ENCODE peak calls at places on chromosomes 16 and 17, in six cellular contexts. G, P, T, K, M and Z are unnamed samples.

GRCh38 chr17:48510381-48510760 is 20.4 kb downstream of the HOXB1 start:
- DNase-seq in G (no peak), P (no peak), T (no peak), K (no peak), M (no peak), Z (no peak)

GRCh38 chr17:15161395-15161794 is 103.7 kb downstream of the PMP22 start:
- DNase-seq in G (no peak), P (no peak), T (no peak), K (no peak), M (no peak), Z (no peak)

GRCh38 chr16:8583199-8583598 is 7.1 kb downstream of the TMEM114 start:
- DNase-seq in G (no peak), P (no peak), T (no peak), K (no peak), M (no peak), Z (no peak)

GRCh38 chr17:65657251-65657828 is 95.9 kb upstream of the AXIN2 start:
- DNase-seq in G (no peak), P (no peak), T (no peak), K (no peak), M (no peak), Z (no peak)

GRCh38 chr17:42422958-42423712 is at the start of gene CAVIN1:
- DNase-seq in G (peak; percentile 88), P (peak; percentile 95), T (peak; percentile 99), K (peak; percentile 93), M (peak; percentile 100), Z (peak; percentile 28)

GRCh38 chr17:73292031-73292531 is 19.7 kb downstream of the CDC42EP4 start:
- DNase-seq in G (peak; percentile 58), P (no peak), T (no peak), K (no peak), M (peak; percentile 73), Z (no peak)

GRCh38 chr17:74959826-74960738 is 12.5 kb downstream of the HID1 start:
- DNase-seq in G (no peak), P (no peak), T (no peak), K (no peak), M (no peak), Z (no peak)

GRCh38 chr16:56841659-56842058 is 23.3 kb upstream of the SLC12A3 start:
- DNase-seq in G (no peak), P (no peak), T (no peak), K (no peak), M (no peak), Z (no peak)

GRCh38 chr16:20874088-20874581 is 26.0 kb downstream of the DCUN1D3 start:
- DNase-seq in G (no peak), P (no peak), T (no peak), K (no peak), M (no peak), Z (no peak)

GRCh38 chr16:86378128-86378527 is 132.2 kb upstream of the FOXF1 start:
- DNase-seq in G (no peak), P (no peak), T (no peak), K (no peak), M (no peak), Z (no peak)

GRCh38 chr16:22232277-22233049 is 26.4 kb downstream of the EEF2K start:
- DNase-seq in G (peak; percentile 84), P (peak; percentile 76), T (no peak), K (peak; percentile 94), M (no peak), Z (no peak)

GRCh38 chr17:44749076-44750020 is 9.4 kb upstream of the ADAM11 start:
- DNase-seq in G (no peak), P (no peak), T (no peak), K (no peak), M (no peak), Z (no peak)

DNA sequence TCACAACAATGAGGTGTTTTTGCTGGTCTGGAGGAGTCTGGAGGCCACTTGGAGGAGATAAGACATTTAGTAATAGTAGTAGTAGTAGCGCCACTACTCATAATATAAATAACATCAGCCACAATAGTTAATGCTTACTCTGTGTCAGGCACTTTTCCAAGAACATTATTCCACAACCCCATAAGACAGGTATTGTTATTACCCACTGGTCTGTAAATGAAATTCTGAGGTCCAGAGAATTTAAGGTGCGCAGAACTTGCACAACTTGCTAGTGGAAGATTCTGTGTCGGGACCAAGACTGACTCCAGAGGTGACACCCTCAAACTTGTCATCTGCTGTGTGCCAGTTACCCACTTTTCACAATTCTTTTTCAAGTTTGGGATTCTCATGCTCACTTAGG is 106.5 kb downstream of the MRM1 start:
- DNase-seq in G (no peak), P (no peak), T (no peak), K (no peak), M (no peak), Z (no peak)
- TF ChIP-seq CTCF in G (no peak), P (no peak), T (no peak), K (no peak), M (no peak), Z (no peak)

DNA sequence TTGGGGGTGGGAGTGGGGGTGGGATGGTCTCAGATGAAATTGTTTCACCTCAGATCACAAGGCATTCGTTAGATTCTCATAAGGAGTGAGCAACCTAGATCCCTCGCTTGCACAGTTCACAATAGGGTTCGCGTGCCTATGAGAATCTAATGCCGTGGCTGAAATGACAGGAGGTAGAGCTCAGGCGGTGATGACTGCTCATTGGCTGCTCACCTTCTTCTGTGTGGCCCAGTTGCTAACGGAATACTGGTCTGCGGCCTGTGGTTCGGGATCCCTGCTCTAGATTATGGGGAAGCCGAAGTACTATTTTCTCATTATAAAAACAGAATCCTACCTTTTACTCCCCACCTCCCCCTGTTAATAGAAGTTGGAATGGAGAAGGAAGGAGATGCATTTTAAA is 18.9 kb downstream of the CLTC start:
- DNase-seq in G (no peak), P (no peak), T (no peak), K (no peak), M (no peak), Z (no peak)
- TF ChIP-seq CTCF in G (no peak), P (no peak), T (no peak), K (no peak), M (no peak), Z (no peak)

GRCh38 chr17:28950752-28951427 is 428 bp downstream of the PHF12 start:
- DNase-seq in G (no peak), P (no peak), T (no peak), K (no peak), M (no peak), Z (no peak)

GRCh38 chr17:28953444-28954118 is 2.3 kb upstream of the PHF12 start:
- DNase-seq in G (peak; percentile 56), P (no peak), T (no peak), K (peak; percentile 51), M (no peak), Z (peak; percentile 64)

GRCh38 chr17:28951428-28951990 is at the start of gene PHF12:
- DNase-seq in G (peak; percentile 98), P (peak; percentile 100), T (peak; percentile 98), K (peak; percentile 100), M (peak; percentile 99), Z (peak; percentile 99)

GRCh38 chr17:28950017-28950751 is 1.1 kb downstream of the PHF12 start:
- DNase-seq in G (peak; percentile 46), P (peak; percentile 77), T (no peak), K (peak; percentile 61), M (peak; percentile 56), Z (no peak)

GRCh38 chr17:28951991-28952975 is 965 bp upstream of the PHF12 start:
- DNase-seq in G (peak; percentile 93), P (peak; percentile 97), T (peak; percentile 93), K (peak; percentile 98), M (peak; percentile 92), Z (peak; percentile 87)
- TF ChIP-seq CTCF in G (no peak), P (no peak), T (no peak), K (peak; percentile 17), M (no peak), Z (no peak)

DNA sequence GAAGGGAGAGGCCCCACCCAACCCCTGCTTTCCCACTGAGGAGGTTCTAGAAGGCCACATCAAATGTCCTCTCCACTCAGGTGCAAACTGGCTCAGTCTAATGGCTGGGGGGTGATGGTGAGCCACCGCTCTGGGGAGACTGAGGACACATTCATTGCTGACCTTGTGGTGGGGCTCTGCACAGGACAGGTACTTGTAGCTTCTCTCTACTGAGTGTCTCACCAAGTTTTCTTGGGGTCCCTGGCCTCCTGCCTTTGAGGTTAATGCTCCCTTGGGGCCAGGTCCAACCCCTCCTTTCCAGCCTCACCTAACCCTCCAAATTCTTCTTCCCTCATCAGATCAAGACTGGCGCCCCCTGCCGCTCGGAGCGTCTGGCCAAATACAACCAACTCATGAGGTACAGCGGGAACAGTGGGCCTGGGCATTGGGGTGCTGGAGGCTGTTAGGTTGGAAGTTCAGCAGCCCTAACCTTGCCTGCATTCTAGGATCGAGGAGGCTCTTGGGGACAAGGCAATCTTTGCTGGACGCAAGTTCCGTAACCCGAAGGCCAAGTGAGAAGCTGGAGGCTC is 5.7 kb downstream of the ENO3 start:
- DNase-seq in G (no peak), P (no peak), T (no peak), K (no peak), M (no peak), Z (no peak)
- TF ChIP-seq CTCF in G (no peak), P (peak; percentile 34), T (no peak), K (no peak), M (peak; percentile 36), Z (peak; percentile 31)

GRCh38 chr17:22305356-22306071 is 613.2 kb downstream of the KCNJ18 start:
- DNase-seq in G (no peak), P (no peak), T (no peak), K (no peak), M (no peak), Z (no peak)
- TF ChIP-seq CTCF in G (no peak), P (no peak), T (no peak), K (no peak), M (no peak), Z (no peak)

GRCh38 chr17:78040561-78041400 is 82.3 kb downstream of the TNRC6C start:
- DNase-seq in G (peak; percentile 66), P (peak; percentile 76), T (no peak), K (peak; percentile 41), M (peak; percentile 59), Z (no peak)
- TF ChIP-seq CTCF in G (no peak), P (no peak), T (no peak), K (no peak), M (peak; percentile 20), Z (no peak)